ENCODE peak calls at places on chromosomes 1 and 21, in four cellular contexts. E is SK-N-SH, B is A549, P is sigmoid colon. Y is an unnamed sample.

GRCh38 chr1:225987491-225988316 is 11.4 kb downstream of the SDE2 start:
- DNase-seq in E (peak), B (peak), P (no peak), Y (no peak)

GRCh38 chr21:32771134-32771523 is 426 bp downstream of the PAXBP1 start:
- DNase-seq in E (peak), B (peak), P (peak), Y (peak)

GRCh38 chr21:36433011-36433709 is 46.8 kb downstream of the CLDN14 start:
- DNase-seq in E (no peak), B (no peak), P (no peak), Y (no peak)

GRCh38 chr1:7482772-7483495 is 288.2 kb upstream of the VAMP3 start:
- DNase-seq in E (no peak), B (no peak), P (no peak), Y (no peak)

GRCh38 chr21:18646114-18646513 is 242.5 kb upstream of the TMPRSS15 start:
- DNase-seq in E (no peak), B (no peak), P (no peak), Y (no peak)

GRCh38 chr1:201183209-201183608 is 7.4 kb upstream of the IGFN1 start:
- DNase-seq in E (no peak), B (no peak), P (no peak), Y (no peak)

GRCh38 chr1:85278853-85279314 is 2.5 kb upstream of the BCL10 start:
- DNase-seq in E (no peak), B (peak), P (no peak), Y (peak)

GRCh38 chr1:7919880-7920279 is 20.8 kb downstream of the TNFRSF9 start:
- DNase-seq in E (no peak), B (no peak), P (no peak), Y (no peak)

GRCh38 chr1:204900721-204901120 is 30.1 kb downstream of the NFASC start:
- DNase-seq in E (no peak), B (no peak), P (no peak), Y (no peak)

GRCh38 chr1:13494025-13494424 is 19.8 kb downstream of the LRRC38 start:
- DNase-seq in E (no peak), B (no peak), P (no peak), Y (no peak)

GRCh38 chr1:183859865-183860264 is 54.9 kb downstream of the RGL1 start:
- DNase-seq in E (no peak), B (no peak), P (no peak), Y (no peak)

GRCh38 chr21:42047821-42048613 is 23.1 kb upstream of the UMODL1 start:
- DNase-seq in E (no peak), B (no peak), P (no peak), Y (peak)

GRCh38 chr21:28805885-28806284 is 186.8 kb downstream of the LTN1 start:
- DNase-seq in E (no peak), B (no peak), P (no peak), Y (no peak)

GRCh38 chr1:117942293-117942692 is 12.8 kb downstream of the WDR3 start:
- DNase-seq in E (no peak), B (no peak), P (no peak), Y (no peak)

GRCh38 chr1:223189903-223190724 is 47.1 kb upstream of the TLR5 start:
- DNase-seq in E (no peak), B (peak), P (no peak), Y (no peak)

GRCh38 chr1:196193891-196194559 is 414.2 kb downstream of the KCNT2 start:
- DNase-seq in E (no peak), B (no peak), P (no peak), Y (no peak)

GRCh38 chr1:116666747-116667576 is 571 bp downstream of the IGSF3 start:
- DNase-seq in E (peak), B (no peak), P (no peak), Y (peak)

GRCh38 chr1:20932437-20932977 is 145.4 kb upstream of the HP1BP3 start:
- DNase-seq in E (no peak), B (no peak), P (no peak), Y (no peak)

GRCh38 chr1:146036241-146036989 is 14.9 kb upstream of the HJV start:
- DNase-seq in E (no peak), B (no peak), P (no peak), Y (no peak)

GRCh38 chr1:174005032-174005431 is 17.1 kb downstream of the RC3H1 start:
- DNase-seq in E (peak), B (no peak), P (no peak), Y (no peak)

GRCh38 chr1:246108278-246108925 is 398.7 kb downstream of the SMYD3 start:
- DNase-seq in E (no peak), B (no peak), P (no peak), Y (no peak)

GRCh38 chr1:22969224-22969829 is 3.3 kb downstream of the LACTBL1 start:
- DNase-seq in E (peak), B (no peak), P (peak), Y (no peak)

GRCh38 chr1:155893389-155894142 is 17.6 kb downstream of the RIT1 start:
- DNase-seq in E (no peak), B (peak), P (no peak), Y (no peak)

GRCh38 chr1:59730759-59731478 is 83.8 kb upstream of the HOOK1 start:
- DNase-seq in E (no peak), B (peak), P (peak), Y (peak)

GRCh38 chr1:177950506-177950905 is 19.4 kb downstream of the SEC16B start:
- DNase-seq in E (no peak), B (no peak), P (no peak), Y (no peak)

GRCh38 chr21:44478124-44478800 is 23.0 kb downstream of the LRRC3 start:
- DNase-seq in E (no peak), B (no peak), P (no peak), Y (no peak)

GRCh38 chr1:234893725-234894630 is 234.7 kb downstream of the TOMM20 start:
- DNase-seq in E (no peak), B (no peak), P (no peak), Y (peak)

GRCh38 chr1:234495231-234495990 is 16.4 kb upstream of the TARBP1 start:
- DNase-seq in E (no peak), B (no peak), P (no peak), Y (no peak)

GRCh38 chr1:15173863-15174614 is 20.5 kb downstream of the TMEM51 start:
- DNase-seq in E (no peak), B (no peak), P (no peak), Y (peak)

GRCh38 chr1:8962812-8963669 is 17.4 kb downstream of the CA6 start:
- DNase-seq in E (peak), B (peak), P (no peak), Y (peak)

GRCh38 chr1:174642393-174642792 is 194.6 kb downstream of the GPR52 start:
- DNase-seq in E (no peak), B (no peak), P (no peak), Y (no peak)

GRCh38 chr21:34885125-34885524 is 164.0 kb downstream of the RUNX1 start:
- DNase-seq in E (no peak), B (no peak), P (no peak), Y (no peak)

GRCh38 chr1:175470078-175470477 is 273.3 kb downstream of the TNR start:
- DNase-seq in E (no peak), B (no peak), P (no peak), Y (no peak)

GRCh38 chr21:41648591-41649031 is 118.2 kb downstream of the RIPK4 start:
- DNase-seq in E (no peak), B (no peak), P (no peak), Y (no peak)

GRCh38 chr1:35247256-35247655 is 21.3 kb upstream of the ZMYM4 start:
- DNase-seq in E (no peak), B (no peak), P (no peak), Y (no peak)

GRCh38 chr1:36765785-36766300 is 268.5 kb downstream of the GRIK3 start:
- DNase-seq in E (no peak), B (no peak), P (no peak), Y (no peak)

GRCh38 chr1:90706437-90707362 is 10.4 kb downstream of the BARHL2 start:
- DNase-seq in E (peak), B (no peak), P (no peak), Y (no peak)

GRCh38 chr1:64984737-64985136 is 18.4 kb upstream of the JAK1 start:
- DNase-seq in E (no peak), B (no peak), P (no peak), Y (no peak)

GRCh38 chr1:35807614-35808375 is at the start of gene AGO4:
- DNase-seq in E (peak), B (peak), P (peak), Y (peak)

GRCh38 chr1:31671147-31671546 is 26.5 kb upstream of the PEF1 start:
- DNase-seq in E (no peak), B (no peak), P (no peak), Y (no peak)
- H3K4me3 ChIP-seq in E (no peak), B (no peak), P (no peak), Y (no peak)

GRCh38 chr21:43332872-43333300 is 94.0 kb downstream of the SIK1 start:
- DNase-seq in E (no peak), B (no peak), P (no peak), Y (no peak)

GRCh38 chr21:43331962-43332458 is 94.9 kb downstream of the SIK1 start:
- DNase-seq in E (no peak), B (peak), P (no peak), Y (no peak)

GRCh38 chr21:43334214-43334958 is 92.5 kb downstream of the SIK1 start:
- DNase-seq in E (no peak), B (no peak), P (no peak), Y (no peak)

GRCh38 chr21:43332461-43332860 is 94.5 kb downstream of the SIK1 start:
- DNase-seq in E (no peak), B (no peak), P (no peak), Y (no peak)

DNA sequence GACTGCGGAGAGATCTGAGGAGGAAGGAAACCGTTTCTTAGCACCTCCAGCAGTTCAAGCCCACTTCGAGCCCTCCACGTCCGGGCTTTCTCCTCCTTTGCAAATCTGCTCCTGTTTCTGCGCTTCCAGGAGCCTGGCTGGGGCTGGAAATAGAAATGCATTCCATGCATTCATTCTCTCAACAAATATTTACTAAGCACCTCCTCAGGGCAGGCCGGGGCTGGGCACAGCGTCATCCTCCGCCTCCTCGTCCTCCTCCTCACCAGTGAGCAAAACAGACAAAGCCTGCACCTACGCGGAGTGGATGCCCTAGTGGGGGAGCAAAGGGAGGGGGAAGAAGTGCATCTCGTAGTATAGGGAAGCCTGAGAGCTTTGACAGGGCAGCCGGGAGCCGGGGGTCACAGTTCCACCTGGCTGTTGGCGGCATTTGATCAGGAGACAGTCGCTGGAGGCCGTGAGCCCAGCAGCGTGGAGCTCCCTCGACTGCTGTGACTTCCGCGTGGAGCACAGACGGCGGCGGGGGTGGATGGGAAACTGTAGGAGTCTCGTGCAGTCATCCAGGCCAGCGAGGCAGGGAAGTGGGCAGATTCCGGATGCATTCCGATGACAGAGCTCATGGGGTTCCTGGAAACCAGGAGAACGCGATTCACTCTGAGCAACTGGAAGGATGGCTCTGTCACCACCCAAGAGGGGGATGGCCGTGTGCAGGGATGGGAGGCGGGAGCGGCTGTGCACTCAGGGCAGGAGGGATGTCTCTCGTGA is 93.4 kb downstream of the SIK1 start:
- DNase-seq in E (no peak), B (peak), P (no peak), Y (peak)
- TF ChIP-seq EP300 in E (no peak), B (peak), P (no peak), Y (no peak)

GRCh38 chr1:94720091-94720793 is 99.9 kb upstream of the SLC44A3 start:
- DNase-seq in E (no peak), B (no peak), P (no peak), Y (no peak)
- H3K27ac ChIP-seq in E (no peak), B (no peak), P (no peak), Y (peak)

GRCh38 chr1:25907473-25908058 is 1.3 kb upstream of the STMN1 start:
- DNase-seq in E (no peak), B (no peak), P (peak), Y (no peak)
- H3K4me3 ChIP-seq in E (no peak), B (no peak), P (no peak), Y (no peak)

GRCh38 chr1:17207966-17208418 is 3.1 kb downstream of the PADI1 start:
- DNase-seq in E (no peak), B (peak), P (no peak), Y (no peak)
- TF ChIP-seq EP300 in E (no peak), B (no peak), P (no peak), Y (no peak)

GRCh38 chr1:27869719-27870085 is 2.6 kb upstream of the THEMIS2 start:
- DNase-seq in E (no peak), B (no peak), P (peak), Y (no peak)
- H3K27ac ChIP-seq in E (no peak), B (no peak), P (no peak), Y (peak)

Y was measured in stomach.